ENCODE peak calls at places on chromosomes 7 and 10, in eight cellular contexts. X is GM23338; P is COR-L47; B is NCI-H748 treated with DMSO at 0.1 percent for 48 hours; F is H7; A is stimulated activated CD4-positive, alpha-beta T cell treated with anti-CD3 and anti-CD28 coated beads, Interleukin-2, amount 100 ng/mL, for 48 hours; V is NCI-H524 treated with DMSO at 0.1 percent for 48 hours; Q is Right ventricle myocardium superior. M is an unnamed sample.

GRCh38 chr7:113086431-113086888 is at the start of gene GPR85:
- DNase-seq in V (peak; percentile 6), P (peak; percentile 51), Q (peak; percentile 69), A (peak; percentile 6), X (peak; percentile 86), B (peak; percentile 75), F (peak; percentile 80), M (peak; percentile 71)

GRCh38 chr10:132395704-132396494 is 1.1 kb upstream of the PWWP2B start:
- DNase-seq in V (no peak), A (no peak), P (no peak), B (no peak), Q (peak; percentile 91), F (peak; percentile 92), X (peak; percentile 88), M (no peak)

GRCh38 chr10:53839437-53840039 is 961.5 kb downstream of the PCDH15 start:
- DNase-seq in F (no peak), B (peak; percentile 4), A (no peak), X (peak; percentile 44), V (no peak), P (peak; percentile 30), Q (no peak), M (no peak)

GRCh38 chr10:59578741-59579140 is 130.9 kb downstream of the SLC16A9 start:
- DNase-seq in B (no peak), P (no peak), X (no peak), A (no peak), Q (no peak), V (no peak), F (no peak), M (no peak)

GRCh38 chr10:99917963-99918825 is 91.6 kb downstream of the DNMBP start:
- DNase-seq in P (no peak), X (peak; percentile 95), Q (no peak), B (no peak), A (no peak), V (no peak), F (peak; percentile 68), M (no peak)

GRCh38 chr10:111360260-111360925 is 283.6 kb downstream of the ADRA2A start:
- DNase-seq in F (peak; percentile 29), A (no peak), P (no peak), B (peak; percentile 19), Q (peak; percentile 42), V (no peak), X (peak; percentile 83), M (peak; percentile 50)

GRCh38 chr10:52951819-52952218 is 179.2 kb upstream of the MBL2 start:
- DNase-seq in X (peak; percentile 91), V (no peak), B (peak; percentile 20), A (no peak), Q (no peak), F (peak; percentile 61), P (no peak), M (no peak)

GRCh38 chr7:107943018-107943417 is 52.0 kb downstream of the DLD start:
- DNase-seq in P (no peak), Q (no peak), B (no peak), V (no peak), A (no peak), F (no peak), X (no peak), M (no peak)

GRCh38 chr10:86231796-86232560 is 134.6 kb downstream of the GRID1 start:
- DNase-seq in A (no peak), F (no peak), V (no peak), P (no peak), B (no peak), X (peak; percentile 38), Q (peak; percentile 33), M (no peak)

GRCh38 chr7:17689361-17689760 is 250.9 kb downstream of the SNX13 start:
- DNase-seq in V (no peak), X (no peak), P (no peak), Q (no peak), B (no peak), A (no peak), F (no peak), M (no peak)

GRCh38 chr7:66933469-66933868 is 12.4 kb downstream of the TMEM248 start:
- DNase-seq in V (no peak), P (no peak), A (no peak), X (no peak), B (no peak), Q (no peak), F (no peak), M (no peak)

M was measured in NCI-H345.